ENCODE peak calls at places on chromosomes 2 and 18, in four cellular contexts. N is CD8-positive, alpha-beta T cell; F is A172; T is NCI-H1092. O is an unnamed sample.

GRCh38 chr2:127217470-127218325 is 2.4 kb downstream of the CYP27C1 start:
- DNase-seq in T (no peak), F (peak), N (no peak), O (peak)

GRCh38 chr2:215958231-215958630 is 55.1 kb downstream of the MREG start:
- DNase-seq in N (no peak), F (no peak), T (no peak), O (no peak)

GRCh38 chr18:832085-832681 is 20.1 kb upstream of the YES1 start:
- DNase-seq in F (no peak), T (no peak), N (no peak), O (no peak)

GRCh38 chr18:9417081-9417841 is 58.1 kb upstream of the RALBP1 start:
- DNase-seq in T (no peak), N (no peak), F (peak), O (peak)

GRCh38 chr2:132404056-132404455 is 12.5 kb upstream of the GPR39 start:
- DNase-seq in T (no peak), F (no peak), N (no peak), O (no peak)

GRCh38 chr2:10245661-10246060 is 57.0 kb upstream of the HPCAL1 start:
- DNase-seq in T (no peak), F (no peak), N (no peak), O (no peak)

GRCh38 chr18:31970617-31971016 is 27.7 kb upstream of the TRAPPC8 start:
- DNase-seq in N (no peak), T (no peak), F (no peak), O (no peak)

GRCh38 chr2:224333631-224334030 is 68.3 kb downstream of the FAM124B start:
- DNase-seq in N (no peak), T (no peak), F (peak), O (no peak)

GRCh38 chr2:159131882-159132281 is 154.6 kb downstream of the WDSUB1 start:
- DNase-seq in T (no peak), N (no peak), F (peak), O (peak)

GRCh38 chr18:13932285-13933025 is 17.1 kb upstream of the MC2R start:
- DNase-seq in N (no peak), T (no peak), F (no peak), O (no peak)

GRCh38 chr18:39450958-39451357 is 1885.4 kb upstream of the CELF4 start:
- DNase-seq in N (no peak), T (no peak), F (no peak), O (no peak)

GRCh38 chr2:96869824-96870630 is at the start of gene SEMA4C:
- DNase-seq in N (peak), F (no peak), T (no peak), O (no peak)

GRCh38 chr2:26186371-26186770 is 13.5 kb downstream of the GAREM2 start:
- DNase-seq in F (no peak), N (no peak), T (no peak), O (no peak)

GRCh38 chr2:46493241-46493970 is 14.0 kb downstream of the TMEM247 start:
- DNase-seq in F (peak), T (no peak), N (no peak), O (peak)

GRCh38 chr2:138267161-138267901 is 234.2 kb upstream of the SPOPL start:
- DNase-seq in T (no peak), N (no peak), F (peak), O (peak)

GRCh38 chr2:215320102-215320501 is 8.2 kb downstream of the ATIC start:
- DNase-seq in F (no peak), T (no peak), N (no peak), O (no peak)

GRCh38 chr2:70310899-70311298 is 9.0 kb upstream of the FAM136A start:
- DNase-seq in F (no peak), N (no peak), T (no peak), O (no peak)

GRCh38 chr2:176432439-176432838 is 163.2 kb downstream of the MTX2 start:
- DNase-seq in T (no peak), F (no peak), N (no peak), O (no peak)

GRCh38 chr18:394997-395383 is 105.5 kb downstream of the COLEC12 start:
- DNase-seq in T (no peak), N (no peak), F (peak), O (peak)

GRCh38 chr2:237629188-237629534 is 1.8 kb downstream of the LRRFIP1 start:
- DNase-seq in F (no peak), N (no peak), T (no peak), O (no peak)

GRCh38 chr2:203360833-203361430 is 32.7 kb downstream of the ABI2 start:
- DNase-seq in T (no peak), F (no peak), N (no peak), O (no peak)

GRCh38 chr2:158507141-158507540 is 50.4 kb downstream of the PKP4 start:
- DNase-seq in N (no peak), F (no peak), T (no peak), O (no peak)

GRCh38 chr18:71012789-71013188 is 723.9 kb downstream of the SOCS6 start:
- DNase-seq in F (no peak), N (no peak), T (no peak), O (no peak)

GRCh38 chr2:231342111-231342711 is 53.3 kb upstream of the B3GNT7 start:
- DNase-seq in N (no peak), T (no peak), F (no peak), O (no peak)

GRCh38 chr2:3277748-3278520 is 99.7 kb downstream of the EIPR1 start:
- DNase-seq in F (no peak), N (no peak), T (no peak), O (no peak)

GRCh38 chr2:239570971-239571520 is 170.2 kb upstream of the HDAC4 start:
- DNase-seq in N (no peak), T (no peak), F (no peak), O (no peak)

GRCh38 chr18:79402977-79403722 is 7.4 kb downstream of the NFATC1 start:
- DNase-seq in F (peak), N (no peak), T (no peak), O (no peak)

GRCh38 chr18:58615150-58616132 is 13.4 kb downstream of the ALPK2 start:
- DNase-seq in N (peak), T (no peak), F (no peak), O (no peak)

GRCh38 chr2:9065901-9066300 is 62.4 kb upstream of the MBOAT2 start:
- DNase-seq in F (no peak), T (no peak), N (no peak), O (no peak)

GRCh38 chr18:79855147-79855910 is 57.6 kb downstream of the KCNG2 start:
- DNase-seq in T (no peak), F (no peak), N (no peak), O (no peak)

GRCh38 chr18:36355511-36355910 is 58.0 kb downstream of the FHOD3 start:
- DNase-seq in N (no peak), F (no peak), T (no peak), O (no peak)

GRCh38 chr18:79826966-79827365 is 29.2 kb downstream of the KCNG2 start:
- DNase-seq in F (no peak), N (no peak), T (no peak), O (no peak)

GRCh38 chr2:71336802-71337201 is 5.2 kb downstream of the ZNF638 start:
- DNase-seq in T (no peak), F (no peak), N (no peak), O (no peak)